ENCODE peak calls at places on chromosomes 1 and 21, in nine cellular contexts. L is activated T-cell treated with anti-CD3 and anti-CD28 coated beads for 1 hour; V is progenitor cell of endocrine pancreas; H is activated effector memory CD4-positive, alpha-beta T cell treated with anti-CD3 and anti-CD28 coated beads, Interleukin-2, amount 50 U/mL, for 16 hours; R is activated T-helper 2 cell treated with anti-CD3 and anti-CD28 coated beads, Interferon-gamma antibody, Interleukin-2, Interleukin-4, amounts not matched to agents 10 μg/mL and 5 μg/mL and 100 μg/mL, durations not matched to agents 14 hours and 24 hours and 36 hours; I is CD8-positive, alpha-beta memory T cell; G is activated naive CD4-positive, alpha-beta T cell treated with anti-CD3 and anti-CD28 coated beads, Interleukin-2, amount 50 U/mL, for 72 hours; E is T follicular helper cell; Z is pons. T is an unnamed sample.

GRCh38 chr1:175810305-175810704 is 66.9 kb upstream of the TNR start:
- DNase-seq in E (no peak), L (no peak), V (no peak), G (no peak), I (no peak), Z (no peak), R (no peak), H (no peak), T (no peak)

GRCh38 chr1:223765719-223766340 is 53.5 kb downstream of the CAPN2 start:
- DNase-seq in R (no peak), G (no peak), L (no peak), I (no peak), E (no peak), H (peak), Z (no peak), V (no peak), T (no peak)

GRCh38 chr1:218585565-218586184 is 240.5 kb downstream of the TGFB2 start:
- DNase-seq in G (no peak), V (no peak), I (no peak), H (no peak), R (no peak), E (no peak), Z (no peak), L (no peak), T (no peak)

GRCh38 chr1:918353-918752 is 5.4 kb upstream of the SAMD11 start:
- DNase-seq in Z (no peak), R (no peak), G (no peak), H (no peak), L (no peak), E (no peak), I (no peak), V (no peak), T (no peak)

GRCh38 chr21:46149205-46149901 is 6.0 kb downstream of the FTCD start:
- DNase-seq in I (peak), G (no peak), R (no peak), V (no peak), H (no peak), L (no peak), E (no peak), Z (no peak), T (no peak)

GRCh38 chr1:172745014-172745413 is 86.1 kb downstream of the FASLG start:
- DNase-seq in Z (peak), V (no peak), E (peak), R (no peak), G (peak), H (no peak), L (no peak), I (no peak), T (peak)

GRCh38 chr1:17075470-17076255 is 21.8 kb upstream of the SDHB start:
- DNase-seq in H (no peak), Z (no peak), V (no peak), E (no peak), G (no peak), R (no peak), L (no peak), I (no peak), T (peak)

GRCh38 chr1:202088216-202088615 is 34.5 kb upstream of the GPR37L1 start:
- DNase-seq in I (no peak), H (no peak), E (no peak), G (no peak), R (no peak), Z (peak), V (no peak), L (no peak), T (no peak)

GRCh38 chr1:95364546-95364945 is 130.5 kb downstream of the RWDD3 start:
- DNase-seq in Z (no peak), V (no peak), R (no peak), E (no peak), G (no peak), I (no peak), H (no peak), L (no peak), T (no peak)

GRCh38 chr1:15731735-15732685 is 4.0 kb upstream of the SLC25A34 start:
- DNase-seq in Z (no peak), I (no peak), R (no peak), L (no peak), V (no peak), H (no peak), E (no peak), G (no peak), T (no peak)

GRCh38 chr1:217393901-217394300 is 237.0 kb downstream of the GPATCH2 start:
- DNase-seq in E (no peak), V (no peak), L (no peak), R (no peak), H (no peak), I (no peak), Z (peak), G (no peak), T (no peak)

GRCh38 chr1:92791487-92792058 is 6.7 kb upstream of the EVI5 start:
- DNase-seq in Z (no peak), G (no peak), R (no peak), E (no peak), V (no peak), I (no peak), H (no peak), L (no peak), T (no peak)

GRCh38 chr21:26148834-26149354 is 21.7 kb downstream of the APP start:
- DNase-seq in G (no peak), Z (no peak), I (no peak), H (no peak), R (no peak), L (no peak), V (no peak), E (no peak), T (no peak)

GRCh38 chr1:110816945-110817344 is 56.0 kb upstream of the CD53 start:
- DNase-seq in G (no peak), E (no peak), L (no peak), I (no peak), R (no peak), Z (no peak), V (no peak), H (no peak), T (no peak)

GRCh38 chr1:6466023-6466422 is at the start of gene TNFRSF25:
- DNase-seq in G (peak), Z (no peak), V (no peak), R (peak), L (peak), E (peak), H (peak), I (peak), T (no peak)

GRCh38 chr1:150150511-150151021 is 850 bp downstream of the PLEKHO1 start:
- DNase-seq in Z (no peak), V (peak), I (peak), L (peak), E (no peak), R (no peak), G (no peak), H (peak), T (peak)

GRCh38 chr21:46083271-46084040 is 14.5 kb upstream of the COL6A2 start:
- DNase-seq in E (no peak), H (no peak), V (no peak), G (no peak), I (no peak), L (no peak), R (no peak), Z (no peak), T (no peak)

GRCh38 chr1:4066860-4067599 is 167.0 kb upstream of the C1orf174 start:
- DNase-seq in R (no peak), Z (no peak), H (no peak), G (no peak), V (no peak), L (no peak), I (no peak), E (no peak), T (no peak)

GRCh38 chr1:157626099-157626498 is 28.2 kb upstream of the FCRL4 start:
- DNase-seq in I (peak), R (no peak), E (no peak), G (peak), Z (no peak), V (no peak), L (no peak), H (no peak), T (peak)

GRCh38 chr1:17207966-17208418 is 3.1 kb downstream of the PADI1 start:
- DNase-seq in G (peak), I (peak), H (peak), Z (peak), R (peak), E (no peak), L (peak), V (no peak), T (peak)

GRCh38 chr1:182684128-182684828 is at the start of gene RGS8:
- DNase-seq in E (no peak), H (no peak), Z (no peak), V (no peak), I (no peak), L (no peak), R (no peak), G (no peak), T (no peak)

GRCh38 chr1:153608742-153609584 is 4.0 kb downstream of the S100A16 start:
- DNase-seq in H (no peak), Z (peak), E (no peak), L (no peak), R (no peak), I (no peak), G (no peak), V (no peak), T (no peak)

GRCh38 chr1:228906461-228906860 is 171.2 kb downstream of the RHOU start:
- DNase-seq in R (no peak), L (no peak), V (no peak), I (no peak), Z (no peak), H (no peak), E (no peak), G (no peak), T (no peak)

GRCh38 chr1:34060901-34061415 is 104.1 kb downstream of the CSMD2 start:
- DNase-seq in E (no peak), G (no peak), I (no peak), V (no peak), L (no peak), H (no peak), Z (peak), R (no peak), T (no peak)

GRCh38 chr1:21099034-21099868 is 77.4 kb downstream of the EIF4G3 start:
- DNase-seq in Z (no peak), V (no peak), I (no peak), G (no peak), R (no peak), H (no peak), L (no peak), E (no peak), T (no peak)

GRCh38 chr1:218679988-218680743 is 335.0 kb downstream of the TGFB2 start:
- DNase-seq in I (no peak), G (no peak), Z (no peak), E (no peak), R (no peak), L (no peak), V (no peak), H (no peak), T (no peak)

GRCh38 chr21:41752231-41752681 is 14.6 kb downstream of the RIPK4 start:
- DNase-seq in I (no peak), E (no peak), Z (no peak), H (no peak), G (no peak), V (no peak), R (no peak), L (no peak), T (no peak)

GRCh38 chr21:43343095-43343991 is 83.6 kb downstream of the SIK1 start:
- DNase-seq in H (no peak), Z (no peak), V (peak), L (no peak), G (no peak), R (no peak), I (no peak), E (no peak), T (no peak)

GRCh38 chr1:153627797-153628626 is at the start of gene S100A1:
- DNase-seq in H (peak), E (no peak), I (peak), G (no peak), Z (peak), R (no peak), L (no peak), V (no peak), T (no peak)

GRCh38 chr1:33228935-33229487 is 27.3 kb upstream of the ZNF362 start:
- DNase-seq in H (no peak), I (no peak), L (no peak), Z (peak), E (no peak), V (no peak), G (no peak), R (no peak), T (no peak)

GRCh38 chr1:188958461-188959115 is 1519.1 kb downstream of the BRINP3 start:
- DNase-seq in E (no peak), L (no peak), Z (no peak), H (no peak), I (no peak), G (no peak), V (no peak), R (no peak), T (no peak)